ENCODE peak calls at places on chromosomes 11 and 22, in nine cellular contexts. A, P, H, W, M, L, D, I and E are unnamed samples. For H3K9me3 and H3K4me1, the result is how much of the 10 kb centered on the place peaks cover.

GRCh38 chr11:70578371-70578770 is 180.0 kb downstream of the CTTN start:
- DNase-seq in A (no peak), P (no peak), H (no peak), W (no peak), M (no peak), L (no peak), D (no peak), I (no peak), E (peak)

GRCh38 chr22:30265851-30266444 is 703 bp downstream of the OSM start:
- DNase-seq in A (peak), P (peak), H (no peak), W (peak), M (peak), L (peak), D (peak), I (no peak), E (no peak)

GRCh38 chr22:16844529-16844928 is 19.3 kb upstream of the XKR3 start:
- DNase-seq in A (no peak), P (no peak), H (no peak), W (no peak), M (no peak), L (no peak), D (no peak), I (no peak), E (no peak)

GRCh38 chr11:28674432-28675076 is 566.4 kb downstream of the METTL15 start:
- DNase-seq in A (peak), P (no peak), H (no peak), W (no peak), M (peak), L (no peak), D (no peak), I (peak), E (no peak)

GRCh38 chr22:17087176-17088131 is 2.7 kb downstream of the IL17RA start:
- DNase-seq in A (peak), P (no peak), H (no peak), W (no peak), M (no peak), L (peak), D (peak), I (peak), E (no peak)

GRCh38 chr11:70116386-70117077 is 38.4 kb downstream of the ANO1 start:
- DNase-seq in A (no peak), P (no peak), H (no peak), W (no peak), M (no peak), L (no peak), D (no peak), I (no peak), E (no peak)

GRCh38 chr11:8258771-8259170 is 4.9 kb downstream of the LMO1 start:
- DNase-seq in A (no peak), P (no peak), H (no peak), W (peak), M (peak), L (no peak), D (no peak), I (peak), E (no peak)

GRCh38 chr22:27206001-27206746 is 548.8 kb downstream of the MIAT start:
- DNase-seq in A (no peak), P (no peak), H (peak), W (no peak), M (peak), L (no peak), D (no peak), I (peak), E (no peak)

GRCh38 chr11:10716122-10716521 is 22.6 kb upstream of the IRAG1 start:
- DNase-seq in A (no peak), P (no peak), H (no peak), W (no peak), M (peak), L (no peak), D (no peak), I (no peak), E (no peak)

GRCh38 chr22:18056161-18056666 is 21.6 kb upstream of the PEX26 start:
- DNase-seq in A (peak), P (peak), H (no peak), W (no peak), M (peak), L (no peak), D (peak), I (no peak), E (no peak)

GRCh38 chr11:80118071-80118470 is 677.2 kb upstream of the TENM4 start:
- DNase-seq in A (no peak), P (no peak), H (no peak), W (no peak), M (no peak), L (no peak), D (no peak), I (no peak), E (no peak)

GRCh38 chr11:29432719-29433325 is 584.0 kb downstream of the KCNA4 start:
- DNase-seq in A (peak), P (no peak), H (no peak), W (no peak), M (peak), L (no peak), D (no peak), I (peak), E (no peak)

GRCh38 chr22:28116261-28116673 is 197.2 kb upstream of the PITPNB start:
- DNase-seq in A (no peak), P (no peak), H (peak), W (no peak), M (peak), L (no peak), D (no peak), I (peak), E (peak)

GRCh38 chr11:59782080-59782479 is 26.9 kb downstream of the STX3 start:
- DNase-seq in A (no peak), P (no peak), H (no peak), W (no peak), M (no peak), L (no peak), D (no peak), I (no peak), E (no peak)

GRCh38 chr22:20102203-20102780 is 13.6 kb upstream of the RANBP1 start:
- DNase-seq in A (no peak), P (peak), H (no peak), W (no peak), M (no peak), L (no peak), D (no peak), I (no peak), E (no peak)

GRCh38 chr11:83713701-83714100 is 427.5 kb upstream of the CCDC90B start:
- DNase-seq in A (no peak), P (no peak), H (no peak), W (no peak), M (peak), L (no peak), D (no peak), I (peak), E (peak)

GRCh38 chr11:116506446-116506845 is 266.3 kb downstream of the BUD13 start:
- DNase-seq in A (no peak), P (no peak), H (no peak), W (no peak), M (no peak), L (no peak), D (no peak), I (no peak), E (no peak)

GRCh38 chr22:26781591-26781990 is 124.2 kb downstream of the MIAT start:
- DNase-seq in A (no peak), P (no peak), H (no peak), W (no peak), M (no peak), L (no peak), D (no peak), I (no peak), E (no peak)

GRCh38 chr11:57277845-57278720 is 41.0 kb upstream of the APLNR start:
- DNase-seq in A (peak), P (peak), H (peak), W (peak), M (peak), L (no peak), D (peak), I (peak), E (peak)

GRCh38 chr11:40129276-40129675 is 1330.2 kb downstream of the LRRC4C start:
- DNase-seq in A (no peak), P (no peak), H (no peak), W (no peak), M (peak), L (no peak), D (no peak), I (peak), E (no peak)

GRCh38 chr11:77035580-77035979 is 1.4 kb downstream of the B3GNT6 start:
- DNase-seq in A (no peak), P (peak), H (no peak), W (no peak), M (no peak), L (no peak), D (no peak), I (no peak), E (no peak)

GRCh38 chr11:130145975-130146776 is 13.4 kb upstream of the ST14 start:
- DNase-seq in A (no peak), P (peak), H (no peak), W (peak), M (peak), L (no peak), D (no peak), I (no peak), E (peak)

GRCh38 chr11:114610984-114611944 is 15.7 kb upstream of the NXPE4 start:
- DNase-seq in A (no peak), P (no peak), H (no peak), W (no peak), M (peak), L (no peak), D (no peak), I (peak), E (no peak)
- H3K9me3 ChIP-seq in A (under half), P (under half), H (under half), W (under half), M (under half), L (under half), D (under half), I (under half), E (under half)

DNA sequence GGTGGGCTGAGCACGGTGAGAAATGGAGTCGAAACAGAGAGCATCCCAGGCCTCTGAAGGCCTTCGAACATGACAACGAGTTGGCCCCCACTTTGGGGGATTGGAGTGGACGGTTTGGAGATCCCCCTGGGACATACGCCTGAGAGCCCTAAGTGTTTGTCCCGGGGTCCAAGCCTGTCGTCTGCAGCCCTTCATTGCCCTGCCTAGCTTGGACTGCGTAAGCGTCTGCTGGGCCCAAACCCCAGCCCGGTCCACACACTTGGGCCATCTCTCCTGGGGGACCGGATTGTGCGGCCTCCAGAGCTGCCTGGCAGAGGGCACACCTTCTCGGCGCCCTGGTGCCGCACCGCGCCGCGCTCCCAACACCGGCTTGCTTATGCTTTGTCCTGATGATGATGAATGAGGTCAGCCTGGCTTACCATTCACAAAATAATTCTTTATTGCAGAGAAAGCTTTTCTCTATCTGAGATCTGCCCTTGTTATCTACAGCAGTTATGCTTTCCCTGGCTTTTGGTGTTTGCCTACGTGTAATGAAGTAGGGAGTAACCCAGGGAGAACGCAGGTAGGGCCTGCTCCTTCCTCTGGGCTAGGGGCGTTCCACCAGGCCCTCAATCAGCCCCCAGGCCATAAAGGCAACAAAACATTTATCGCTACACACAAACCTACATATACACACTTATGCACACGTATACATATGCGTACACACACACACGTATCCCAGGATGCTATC is 85.9 kb upstream of the PPARA start:
- DNase-seq in A (no peak), P (peak), H (no peak), W (peak), M (peak), L (no peak), D (no peak), I (no peak), E (peak)
- H3K4me3 ChIP-seq in A (no peak), P (no peak), H (peak), W (peak), M (peak), L (no peak), D (no peak), I (no peak), E (no peak)

DNA sequence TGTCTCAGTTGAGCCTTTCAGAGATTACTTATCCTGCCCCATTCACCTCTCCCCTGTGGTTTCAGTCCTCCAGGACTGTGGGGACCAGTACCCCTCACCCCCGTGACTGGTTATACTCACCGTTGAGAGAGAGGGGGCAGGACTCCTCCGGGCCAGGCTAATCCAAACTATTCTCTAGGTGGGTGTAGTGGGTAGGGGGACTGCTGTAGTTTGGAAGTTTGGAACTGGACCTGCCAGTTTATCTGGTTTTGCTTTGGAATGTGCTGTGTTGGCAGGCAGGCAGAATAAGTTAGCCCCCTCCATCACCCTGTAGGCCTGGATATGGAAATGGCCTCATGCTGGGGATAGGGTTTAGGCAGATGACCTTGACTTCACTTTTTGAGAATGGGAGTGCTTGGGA is 13.5 kb downstream of the TEAD1 start:
- DNase-seq in A (no peak), P (no peak), H (no peak), W (no peak), M (no peak), L (no peak), D (no peak), I (no peak), E (peak)
- H3K4me1 ChIP-seq in A (under half), P (under half), H (under half), W (under half), M (half or more), L (under half), D (under half), I (under half), E (under half)

GRCh38 chr22:49525776-49526535 is 301.7 kb downstream of the BRD1 start:
- DNase-seq in A (no peak), P (no peak), H (no peak), W (no peak), M (no peak), L (no peak), D (no peak), I (no peak), E (no peak)

GRCh38 chr22:49523374-49524008 is 304.2 kb downstream of the BRD1 start:
- DNase-seq in A (no peak), P (no peak), H (no peak), W (no peak), M (no peak), L (no peak), D (no peak), I (no peak), E (no peak)

GRCh38 chr22:49527611-49528419 is 299.9 kb downstream of the BRD1 start:
- DNase-seq in A (no peak), P (no peak), H (no peak), W (no peak), M (no peak), L (no peak), D (no peak), I (no peak), E (no peak)

GRCh38 chr22:49524362-49524761 is 303.3 kb downstream of the BRD1 start:
- DNase-seq in A (no peak), P (no peak), H (no peak), W (no peak), M (no peak), L (no peak), D (no peak), I (no peak), E (no peak)

GRCh38 chr22:49525366-49525765 is 302.3 kb downstream of the BRD1 start:
- DNase-seq in A (no peak), P (no peak), H (no peak), W (no peak), M (no peak), L (no peak), D (no peak), I (no peak), E (no peak)
- H3K9me3 ChIP-seq in A (under half), P (under half), H (under half), W (under half), M (under half), L (under half), D (under half), I (under half), E (under half)

GRCh38 chr11:61507962-61508824 is at the start of gene LRRC10B:
- DNase-seq in A (no peak), P (peak), H (no peak), W (peak), M (peak), L (no peak), D (no peak), I (no peak), E (peak)

GRCh38 chr11:61503135-61503770 is 5.3 kb upstream of the LRRC10B start:
- DNase-seq in A (no peak), P (no peak), H (no peak), W (no peak), M (no peak), L (no peak), D (no peak), I (no peak), E (no peak)

GRCh38 chr11:61505106-61505505 is 3.4 kb upstream of the LRRC10B start:
- DNase-seq in A (no peak), P (no peak), H (no peak), W (no peak), M (no peak), L (no peak), D (no peak), I (no peak), E (no peak)

GRCh38 chr11:61507012-61507768 is 1.4 kb upstream of the LRRC10B start:
- DNase-seq in A (no peak), P (no peak), H (no peak), W (no peak), M (no peak), L (no peak), D (no peak), I (no peak), E (no peak)

DNA sequence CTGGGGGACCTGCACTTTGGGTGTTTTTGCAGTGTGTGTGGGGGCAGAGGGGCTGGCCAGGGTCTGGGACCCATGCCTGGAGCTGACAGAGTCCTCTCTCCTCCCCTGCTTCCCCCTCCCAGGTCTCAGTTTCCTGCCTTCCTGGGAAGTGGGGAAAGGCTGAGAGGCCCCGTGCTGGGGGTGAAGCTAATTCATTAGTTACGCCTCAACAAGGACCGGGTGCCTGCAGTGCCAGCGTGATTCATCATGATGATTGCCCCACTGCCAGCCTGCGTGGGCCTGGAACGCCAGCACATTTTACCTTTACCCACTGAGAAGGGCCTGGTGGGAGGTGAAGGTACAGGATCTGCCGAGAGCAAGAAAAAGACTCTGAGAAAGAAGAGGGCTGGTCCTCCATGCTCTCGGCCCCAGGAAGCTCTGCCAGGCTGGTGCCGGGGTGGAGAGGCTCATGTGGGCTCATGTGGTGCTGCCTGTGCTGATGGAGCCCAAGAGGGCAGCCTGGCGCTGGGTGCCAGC is 2.9 kb upstream of the LRRC10B start:
- DNase-seq in A (no peak), P (no peak), H (no peak), W (no peak), M (peak), L (no peak), D (no peak), I (no peak), E (no peak)
- H3K4me3 ChIP-seq in A (no peak), P (no peak), H (no peak), W (no peak), M (no peak), L (no peak), D (no peak), I (no peak), E (no peak)

GRCh38 chr11:35170503-35170902 is 31.5 kb downstream of the CD44 start:
- DNase-seq in A (no peak), P (no peak), H (no peak), W (no peak), M (peak), L (no peak), D (no peak), I (no peak), E (no peak)
- H3K4me1 ChIP-seq in A (under half), P (under half), H (under half), W (half or more), M (half or more), L (half or more), D (under half), I (under half), E (under half)

GRCh38 chr11:26931248-26931631 is 62.7 kb upstream of the FIBIN start:
- DNase-seq in A (no peak), P (no peak), H (no peak), W (no peak), M (peak), L (no peak), D (no peak), I (no peak), E (no peak)

GRCh38 chr11:26928636-26929035 is 65.3 kb upstream of the FIBIN start:
- DNase-seq in A (no peak), P (no peak), H (no peak), W (no peak), M (no peak), L (no peak), D (no peak), I (no peak), E (no peak)

GRCh38 chr11:26930518-26931247 is 63.2 kb upstream of the FIBIN start:
- DNase-seq in A (no peak), P (no peak), H (no peak), W (no peak), M (peak), L (no peak), D (no peak), I (no peak), E (no peak)

GRCh38 chr11:26931881-26932280 is 62.0 kb upstream of the FIBIN start:
- DNase-seq in A (no peak), P (no peak), H (no peak), W (no peak), M (no peak), L (no peak), D (no peak), I (no peak), E (no peak)

GRCh38 chr11:26929806-26930517 is 64.0 kb upstream of the FIBIN start:
- DNase-seq in A (no peak), P (no peak), H (no peak), W (no peak), M (no peak), L (no peak), D (no peak), I (no peak), E (no peak)
- H3K9me3 ChIP-seq in A (under half), P (under half), H (under half), W (under half), M (under half), L (under half), D (under half), I (under half), E (under half)

GRCh38 chr11:64202992-64203391 is 3.5 kb upstream of the FERMT3 start:
- DNase-seq in A (no peak), P (no peak), H (no peak), W (no peak), M (no peak), L (no peak), D (no peak), I (no peak), E (no peak)

GRCh38 chr11:64201524-64201923 is 5.0 kb upstream of the FERMT3 start:
- DNase-seq in A (no peak), P (no peak), H (no peak), W (no peak), M (no peak), L (no peak), D (no peak), I (no peak), E (no peak)

GRCh38 chr11:64203421-64204079 is 3.0 kb upstream of the FERMT3 start:
- DNase-seq in A (no peak), P (no peak), H (no peak), W (no peak), M (no peak), L (no peak), D (no peak), I (no peak), E (no peak)

GRCh38 chr11:64204464-64204989 is 2.0 kb upstream of the FERMT3 start:
- DNase-seq in A (peak), P (peak), H (peak), W (peak), M (peak), L (peak), D (peak), I (peak), E (peak)

DNA sequence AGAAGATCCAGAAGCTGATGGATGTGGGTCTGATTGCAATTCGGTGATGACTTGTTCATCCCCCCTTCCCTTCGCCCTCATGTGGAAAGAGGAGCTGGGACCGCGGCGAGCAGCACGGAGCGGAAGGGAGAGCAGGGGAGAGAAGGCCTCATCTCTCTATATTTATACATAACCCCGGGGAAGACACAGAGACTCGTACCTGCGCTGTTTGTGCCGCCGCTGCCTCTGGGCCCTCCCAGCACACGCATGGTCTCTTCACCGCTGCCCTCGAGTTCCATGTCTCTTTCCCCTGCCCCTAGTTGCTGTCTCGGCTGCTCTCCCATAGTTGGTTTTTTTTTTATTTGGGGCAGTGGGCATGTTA is 2.5 kb upstream of the FERMT3 start:
- DNase-seq in A (no peak), P (no peak), H (no peak), W (no peak), M (no peak), L (no peak), D (no peak), I (no peak), E (no peak)
- H3K4me3 ChIP-seq in A (no peak), P (no peak), H (no peak), W (no peak), M (no peak), L (no peak), D (no peak), I (no peak), E (no peak)

GRCh38 chr11:103901656-103902055 is 134.8 kb upstream of the DDI1 start:
- DNase-seq in A (no peak), P (no peak), H (no peak), W (no peak), M (no peak), L (no peak), D (no peak), I (peak), E (no peak)
- H3K4me1 ChIP-seq in A (half or more), P (under half), H (under half), W (under half), M (under half), L (under half), D (under half), I (under half), E (under half)